ENCODE peak calls at places on chromosomes 11 and 22, in ten cellular contexts. C, D, G, M, U, N, A, V, H and I are unnamed samples.
A peak's percentile ranks its signal among the peaks of the same experiment; 100 is the strongest.

GRCh38 chr11:76658231-76658630 is 12.3 kb downstream of the LRRC32 start:
- DNase-seq in C (no peak), D (no peak), G (no peak), M (no peak), U (no peak), N (no peak), A (no peak), V (no peak), H (no peak), I (no peak)

GRCh38 chr11:95066721-95067041 is at the start of gene SRSF8:
- DNase-seq in C (no peak), D (peak; percentile 71), G (no peak), M (no peak), U (no peak), N (no peak), A (peak; percentile 90), V (no peak), H (peak; percentile 67), I (no peak)

GRCh38 chr11:70226967-70227366 is 23.9 kb downstream of the FADD start:
- DNase-seq in C (no peak), D (peak; percentile 23), G (peak; percentile 38), M (peak; percentile 33), U (peak; percentile 56), N (peak; percentile 40), A (peak; percentile 63), V (no peak), H (no peak), I (peak; percentile 85)

GRCh38 chr11:7062534-7062933 is 26.3 kb upstream of the RBMXL2 start:
- DNase-seq in C (no peak), D (no peak), G (no peak), M (no peak), U (no peak), N (no peak), A (no peak), V (no peak), H (no peak), I (no peak)

GRCh38 chr11:115391598-115391997 is 112.6 kb downstream of the CADM1 start:
- DNase-seq in C (peak; percentile 80), D (no peak), G (no peak), M (no peak), U (peak; percentile 29), N (no peak), A (no peak), V (no peak), H (peak; percentile 34), I (peak; percentile 32)

GRCh38 chr11:1300569-1301187 is 8.8 kb downstream of the TOLLIP start:
- DNase-seq in C (no peak), D (no peak), G (no peak), M (no peak), U (no peak), N (no peak), A (no peak), V (no peak), H (no peak), I (no peak)

GRCh38 chr22:25228822-25229221 is 9.4 kb downstream of the CRYBB2 start:
- DNase-seq in C (no peak), D (no peak), G (no peak), M (no peak), U (no peak), N (no peak), A (no peak), V (no peak), H (no peak), I (no peak)

GRCh38 chr11:832529-833113 is at the start of gene CD151:
- DNase-seq in C (no peak), D (no peak), G (peak; percentile 90), M (peak; percentile 60), U (peak; percentile 88), N (peak; percentile 34), A (peak; percentile 81), V (peak; percentile 89), H (peak; percentile 59), I (peak; percentile 82)

GRCh38 chr11:117903505-117904382 is 25.5 kb downstream of the TMPRSS13 start:
- DNase-seq in C (no peak), D (no peak), G (no peak), M (no peak), U (no peak), N (no peak), A (no peak), V (no peak), H (no peak), I (no peak)

GRCh38 chr11:19519912-19520641 is 192.6 kb upstream of the NAV2 start:
- DNase-seq in C (no peak), D (no peak), G (no peak), M (no peak), U (peak; percentile 66), N (no peak), A (no peak), V (peak; percentile 63), H (no peak), I (no peak)

GRCh38 chr11:92552942-92553341 is 328.3 kb downstream of the FAT3 start:
- DNase-seq in C (no peak), D (no peak), G (peak; percentile 37), M (peak; percentile 42), U (no peak), N (no peak), A (peak; percentile 66), V (no peak), H (peak; percentile 8), I (no peak)

GRCh38 chr11:27863637-27864036 is 163.4 kb upstream of the BDNF start:
- DNase-seq in C (no peak), D (no peak), G (no peak), M (no peak), U (no peak), N (no peak), A (no peak), V (no peak), H (no peak), I (peak; percentile 19)

GRCh38 chr11:44997566-44997965 is 46.9 kb upstream of the TP53I11 start:
- DNase-seq in C (no peak), D (no peak), G (no peak), M (no peak), U (no peak), N (no peak), A (no peak), V (no peak), H (no peak), I (no peak)

GRCh38 chr11:44998051-44998450 is 47.4 kb upstream of the TP53I11 start:
- DNase-seq in C (no peak), D (no peak), G (no peak), M (no peak), U (no peak), N (no peak), A (no peak), V (no peak), H (no peak), I (no peak)

GRCh38 chr11:45001466-45002165 is 50.9 kb upstream of the TP53I11 start:
- DNase-seq in C (no peak), D (no peak), G (no peak), M (no peak), U (no peak), N (no peak), A (no peak), V (no peak), H (no peak), I (no peak)

GRCh38 chr11:44999068-44999467 is 48.4 kb upstream of the TP53I11 start:
- DNase-seq in C (no peak), D (no peak), G (no peak), M (no peak), U (no peak), N (peak; percentile 32), A (peak; percentile 75), V (no peak), H (no peak), I (no peak)

GRCh38 chr11:45000918-45001317 is 50.2 kb upstream of the TP53I11 start:
- DNase-seq in C (no peak), D (no peak), G (no peak), M (no peak), U (no peak), N (no peak), A (no peak), V (no peak), H (no peak), I (no peak)
- H3K9me2 ChIP-seq in C (no peaks in the 10 kb centered on the region), D (no peaks in the 10 kb centered on the region), G (no peaks in the 10 kb centered on the region), M (no peaks in the 10 kb centered on the region), U (no peaks in the 10 kb centered on the region), N (no peaks in the 10 kb centered on the region), A (no peaks in the 10 kb centered on the region), V (no peaks in the 10 kb centered on the region), H (no peaks in the 10 kb centered on the region), I (no peaks in the 10 kb centered on the region)

DNA sequence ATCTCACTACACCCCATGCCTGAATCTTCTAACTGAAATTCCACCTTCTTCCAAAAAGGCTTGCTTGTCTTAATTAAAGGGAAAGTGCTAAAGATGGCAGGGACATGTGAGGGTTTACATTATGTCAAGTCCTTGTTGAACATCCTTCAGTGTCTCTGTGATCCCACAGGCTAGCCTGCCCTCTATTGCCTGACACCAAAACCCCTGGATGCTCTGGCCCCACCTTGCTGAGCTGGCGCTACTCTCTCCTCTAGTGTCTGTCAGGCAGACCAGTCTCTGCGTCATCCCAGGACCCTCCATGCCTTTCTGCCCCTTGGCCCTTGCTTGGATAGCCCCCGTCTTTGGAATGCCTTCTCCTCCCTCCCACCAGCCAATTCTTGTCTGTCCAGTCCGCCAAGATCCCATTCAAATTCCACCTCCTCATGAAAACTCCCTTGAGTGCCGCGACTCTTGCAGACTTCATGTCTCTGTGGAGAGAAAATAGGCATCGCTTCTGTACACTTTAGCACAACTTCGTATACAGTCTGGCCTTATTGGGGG is 69.3 kb downstream of the PKNOX2 start:
- DNase-seq in C (no peak), D (no peak), G (no peak), M (no peak), U (no peak), N (peak; percentile 21), A (no peak), V (no peak), H (no peak), I (no peak)
- H3K9me2 ChIP-seq in C (no peaks in the 10 kb centered on the region), D (no peaks in the 10 kb centered on the region), G (no peaks in the 10 kb centered on the region), M (no peaks in the 10 kb centered on the region), U (no peaks in the 10 kb centered on the region), N (no peaks in the 10 kb centered on the region), A (no peaks in the 10 kb centered on the region), V (no peaks in the 10 kb centered on the region), H (no peaks in the 10 kb centered on the region), I (peaks cover 5% of the 10 kb centered on the region)

DNA sequence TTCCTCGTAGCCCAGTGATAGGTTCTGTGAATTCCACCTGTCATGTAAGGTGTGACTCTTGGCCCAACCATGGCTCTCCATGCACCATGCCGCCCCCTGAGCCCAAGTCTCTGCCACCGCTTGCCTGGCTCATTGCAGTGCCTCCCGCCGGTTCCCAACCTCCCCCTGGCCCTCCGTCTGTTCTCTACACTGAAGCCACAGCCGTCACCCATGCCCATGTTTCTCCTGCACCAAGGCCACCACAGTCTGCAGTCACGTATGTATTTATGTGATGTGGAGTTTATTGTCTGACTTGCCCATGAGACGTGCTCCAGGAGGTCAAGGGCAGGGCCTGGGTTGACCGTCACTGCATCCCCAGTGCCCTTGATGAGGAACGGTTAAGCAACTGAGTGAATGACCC is 35.9 kb downstream of the PKNOX2 start:
- DNase-seq in C (no peak), D (no peak), G (no peak), M (no peak), U (no peak), N (no peak), A (peak; percentile 20), V (no peak), H (no peak), I (no peak)
- H3K9me2 ChIP-seq in C (no peaks in the 10 kb centered on the region), D (no peaks in the 10 kb centered on the region), G (no peaks in the 10 kb centered on the region), M (no peaks in the 10 kb centered on the region), U (no peaks in the 10 kb centered on the region), N (no peaks in the 10 kb centered on the region), A (no peaks in the 10 kb centered on the region), V (no peaks in the 10 kb centered on the region), H (no peaks in the 10 kb centered on the region), I (no peaks in the 10 kb centered on the region)

DNA sequence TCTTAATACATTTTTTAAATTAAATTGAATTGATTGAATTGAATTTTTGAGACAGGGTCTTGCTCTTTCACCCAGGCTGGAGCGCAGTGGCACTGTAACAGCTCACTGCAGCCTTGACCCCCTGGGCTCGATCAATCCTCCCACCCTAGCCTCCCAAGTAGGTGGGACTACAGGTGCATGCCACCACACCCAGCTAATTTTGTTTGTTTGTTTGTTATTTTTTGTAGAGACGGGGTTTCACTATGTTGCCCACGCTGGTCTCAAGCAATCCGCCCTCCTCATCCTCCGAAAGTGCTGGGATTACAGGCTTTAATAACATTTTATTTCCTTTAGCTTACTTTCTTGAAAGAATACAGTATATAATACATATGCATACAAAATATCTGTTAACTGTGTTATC is 226.9 kb downstream of the BUD13 start:
- DNase-seq in C (no peak), D (no peak), G (no peak), M (no peak), U (no peak), N (no peak), A (no peak), V (no peak), H (no peak), I (no peak)
- H3K9me2 ChIP-seq in C (no peaks in the 10 kb centered on the region), D (no peaks in the 10 kb centered on the region), G (no peaks in the 10 kb centered on the region), M (no peaks in the 10 kb centered on the region), U (no peaks in the 10 kb centered on the region), N (no peaks in the 10 kb centered on the region), A (no peaks in the 10 kb centered on the region), V (no peaks in the 10 kb centered on the region), H (no peaks in the 10 kb centered on the region), I (peaks cover 9% of the 10 kb centered on the region)